ENCODE peak calls at places on chromosomes 3 and 15, in ten cellular contexts. D is type B pancreatic cell, H is nephron progenitor cell, G is esophagus squamous epithelium, O is cardiac fibroblast, U is GM20000, X is HCT116, R is breast epithelium, P is neural crest cell, B is fibroblast of mammary gland. Z is an unnamed sample.

GRCh38 chr15:48628832-48629231 is 16.7 kb downstream of the FBN1 start:
- DNase-seq in G (no peak), B (peak; percentile 44), D (no peak), O (peak; percentile 33), X (no peak), R (no peak), P (no peak), U (no peak), H (no peak), Z (no peak)

GRCh38 chr3:129592362-129593150 is 13.9 kb downstream of the PLXND1 start:
- DNase-seq in G (peak; percentile 7), O (peak; percentile 72), B (peak; percentile 58), D (no peak), P (peak; percentile 44), X (no peak), R (no peak), H (peak; percentile 69), U (no peak), Z (no peak)

GRCh38 chr15:100100926-100101325 is 240.8 kb downstream of the ADAMTS17 start:
- DNase-seq in U (no peak), R (no peak), D (peak; percentile 44), X (no peak), G (no peak), P (no peak), B (no peak), H (no peak), O (no peak), Z (no peak)

GRCh38 chr15:58431221-58432149 is at the start of gene LIPC:
- DNase-seq in U (no peak), O (no peak), H (no peak), X (no peak), R (no peak), B (no peak), P (no peak), G (no peak), D (no peak), Z (no peak)

GRCh38 chr15:40096094-40096876 is 12.4 kb downstream of the BMF start:
- DNase-seq in R (no peak), O (no peak), D (no peak), H (no peak), B (no peak), X (no peak), P (no peak), U (peak; percentile 55), G (no peak), Z (no peak)

GRCh38 chr15:85470549-85471271 is 90.3 kb downstream of the AKAP13 start:
- DNase-seq in X (no peak), D (no peak), U (no peak), H (no peak), R (no peak), P (no peak), B (no peak), G (no peak), O (no peak), Z (no peak)

GRCh38 chr15:67691450-67691849 is 133.9 kb upstream of the SKOR1 start:
- DNase-seq in U (no peak), X (no peak), O (no peak), G (no peak), P (no peak), H (no peak), B (no peak), R (no peak), D (no peak), Z (no peak)

GRCh38 chr15:39495871-39496459 is 84.9 kb upstream of the THBS1 start:
- DNase-seq in P (no peak), X (no peak), O (peak; percentile 68), U (no peak), G (no peak), D (no peak), B (no peak), R (no peak), H (no peak), Z (no peak)

GRCh38 chr3:36663666-36664291 is 100.6 kb downstream of the DCLK3 start:
- DNase-seq in O (no peak), P (no peak), D (no peak), H (no peak), G (no peak), U (no peak), X (no peak), B (peak; percentile 51), R (no peak), Z (no peak)

GRCh38 chr3:172808969-172809546 is 58.5 kb downstream of the ECT2 start:
- DNase-seq in H (no peak), R (no peak), P (no peak), G (no peak), B (peak; percentile 61), D (no peak), U (no peak), O (peak; percentile 78), X (peak; percentile 21), Z (no peak)

GRCh38 chr15:65088643-65089021 is 12.1 kb downstream of the KBTBD13 start:
- DNase-seq in O (no peak), X (no peak), B (no peak), P (no peak), H (no peak), U (no peak), G (no peak), D (no peak), R (no peak), Z (no peak)

GRCh38 chr15:31366169-31366734 is 39.6 kb downstream of the KLF13 start:
- DNase-seq in R (no peak), O (peak; percentile 53), X (no peak), D (no peak), G (no peak), H (no peak), B (peak; percentile 49), P (no peak), U (no peak), Z (no peak)

GRCh38 chr3:107794664-107795443 is 272.1 kb downstream of the BBX start:
- DNase-seq in P (no peak), O (peak; percentile 34), X (no peak), G (no peak), B (peak; percentile 58), H (no peak), R (no peak), D (no peak), U (no peak), Z (no peak)

GRCh38 chr15:62883938-62884479 is 158.5 kb upstream of the TPM1 start:
- DNase-seq in G (no peak), P (no peak), B (peak; percentile 82), U (no peak), O (no peak), R (no peak), D (no peak), H (no peak), X (no peak), Z (no peak)

DNA sequence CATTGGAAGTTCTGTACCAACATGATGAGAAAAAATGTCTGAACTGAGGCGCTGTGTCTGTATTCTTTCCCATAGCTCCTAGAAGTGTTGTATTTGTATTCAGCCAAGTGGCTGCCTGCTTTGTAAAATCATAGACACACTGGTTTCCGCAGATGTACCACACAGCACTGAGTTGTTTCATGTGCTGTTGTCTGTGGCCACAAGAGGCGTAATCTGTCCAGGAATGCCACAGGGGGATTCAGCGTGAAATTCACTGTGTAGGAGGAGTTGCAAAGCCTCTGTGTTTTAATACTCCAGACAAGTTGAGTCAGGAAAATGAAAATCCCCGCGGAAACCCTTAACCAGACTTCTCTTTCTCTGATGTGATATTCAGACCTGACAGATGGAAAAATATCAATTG is 462.2 kb downstream of the NSUN3 start:
- DNase-seq in P (peak; percentile 21), H (peak; percentile 15), X (no peak), G (no peak), R (no peak), D (no peak), O (peak; percentile 10), B (peak; percentile 1), U (no peak), Z (no peak)
- TF ChIP-seq CTCF in P (peak; percentile 64), H (peak; percentile 28), X (no peak), G (peak; percentile 55), R (peak; percentile 31), D (peak; percentile 76), O (peak; percentile 61), B (peak; percentile 16), U (no peak), Z (peak; percentile 37)

DNA sequence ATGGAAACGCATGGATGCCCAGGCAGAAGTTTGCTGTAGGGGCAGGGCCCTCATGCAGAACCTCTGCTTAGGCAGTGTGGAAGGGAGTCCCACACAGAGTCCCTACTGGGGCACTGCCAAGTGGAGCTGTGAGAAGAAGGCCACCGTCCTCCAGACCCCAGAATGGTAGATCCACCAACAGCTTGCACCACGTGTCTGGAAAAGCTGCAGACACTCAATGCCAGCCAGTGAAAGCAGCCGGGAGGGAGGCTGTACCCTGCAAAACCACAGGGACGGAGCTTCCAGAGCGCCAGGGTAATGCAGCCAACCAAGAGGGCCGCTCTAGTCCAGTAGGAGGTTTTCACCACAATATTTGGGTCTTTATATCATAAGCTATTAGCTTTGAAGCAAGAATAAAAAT is 97.1 kb upstream of the IQSEC1 start:
- DNase-seq in D (no peak), H (no peak), O (no peak), U (no peak), R (no peak), X (no peak), G (no peak), P (no peak), B (no peak), Z (no peak)
- TF ChIP-seq CTCF in D (no peak), H (no peak), O (no peak), U (no peak), R (no peak), X (no peak), G (no peak), P (no peak), B (no peak), Z (no peak)

GRCh38 chr3:8336456-8336855 is 165.2 kb upstream of the LMCD1 start:
- DNase-seq in B (no peak), X (no peak), U (no peak), G (no peak), O (no peak), P (no peak), H (no peak), D (no peak), R (no peak), Z (no peak)
- TF ChIP-seq CTCF in B (peak; percentile 43), X (peak; percentile 81), U (no peak), G (no peak), O (no peak), P (peak; percentile 43), H (peak; percentile 34), D (peak; percentile 61), R (no peak), Z (no peak)

DNA sequence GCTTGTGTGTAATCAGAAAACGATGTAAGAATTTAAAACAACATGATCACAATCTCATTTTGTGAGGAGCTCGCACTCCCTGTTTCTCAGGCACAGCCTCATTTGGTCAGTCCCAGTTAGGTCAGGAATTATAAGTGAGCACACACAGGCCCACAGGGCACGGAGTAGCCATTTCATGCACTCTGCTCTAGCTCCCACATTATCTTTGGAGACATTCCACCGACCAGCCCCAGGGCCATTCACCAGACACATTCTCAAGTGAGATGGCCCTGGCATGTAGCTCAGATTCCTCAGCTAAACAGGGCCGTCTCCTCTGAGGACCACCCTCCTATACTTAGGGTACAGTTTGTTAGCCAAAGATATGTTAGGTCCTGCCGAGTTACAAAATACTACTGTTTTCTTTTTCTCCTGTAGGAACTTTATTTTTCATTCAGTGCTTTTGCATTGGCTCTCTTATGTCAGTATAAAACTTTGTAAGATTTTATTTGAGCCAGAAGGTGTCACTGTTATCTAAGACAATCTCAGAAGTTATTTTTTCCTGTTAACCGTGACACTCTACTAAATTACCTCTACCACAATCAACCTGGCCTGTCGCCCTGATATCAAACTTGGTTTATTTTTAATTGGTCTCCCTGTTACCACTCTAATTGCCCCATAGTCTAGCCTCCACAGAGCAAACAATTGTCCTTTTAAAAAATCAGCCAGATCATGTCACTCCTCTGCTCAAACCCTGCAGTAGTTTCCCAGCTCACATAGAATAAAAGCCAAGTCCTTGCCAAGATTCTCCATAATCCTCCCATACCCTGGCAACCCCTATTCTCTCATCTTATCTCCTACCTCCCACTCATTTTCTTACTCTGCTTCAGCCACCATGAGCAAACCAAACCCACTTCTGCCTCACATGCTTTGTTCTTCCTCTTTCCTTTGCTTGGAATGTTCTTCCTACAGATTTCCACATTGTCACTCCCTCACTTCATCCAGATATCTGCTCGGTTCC is 105.7 kb downstream of the PPP2R3A start:
- DNase-seq in P (no peak), B (peak; percentile 27), U (no peak), G (no peak), X (no peak), O (peak; percentile 71), H (no peak), D (no peak), R (peak; percentile 64), Z (no peak)
- TF ChIP-seq CTCF in P (no peak), B (no peak), U (no peak), G (no peak), X (peak; percentile 46), O (no peak), H (no peak), D (peak; percentile 15), R (no peak), Z (peak; percentile 36)

Z was measured in D721Med.